ENCODE peak calls at places on chromosomes 6 and 20, in five cellular contexts. B is HCT116, P is stomach, R is suprapubic skin, T is breast epithelium. O is an unnamed sample.

GRCh38 chr6:132931937-132932336 is 117.6 kb downstream of the RPS12 start:
- DNase-seq in B (no peak), P (no peak), R (no peak), T (peak), O (no peak)

GRCh38 chr6:155444120-155444917 is 11.3 kb downstream of the NOX3 start:
- DNase-seq in B (peak), P (no peak), R (no peak), T (no peak), O (no peak)

GRCh38 chr6:161435426-161436065 is 161.7 kb upstream of the AGPAT4 start:
- DNase-seq in B (no peak), P (no peak), R (no peak), T (no peak), O (no peak)

GRCh38 chr20:33685328-33686007 is 717 bp downstream of the E2F1 start:
- DNase-seq in B (no peak), P (no peak), R (no peak), T (no peak), O (peak)

GRCh38 chr6:90269334-90269733 is 27.3 kb downstream of the BACH2 start:
- DNase-seq in B (no peak), P (no peak), R (no peak), T (no peak), O (no peak)

GRCh38 chr6:53792016-53792415 is 2.8 kb upstream of the LRRC1 start:
- DNase-seq in B (no peak), P (no peak), R (no peak), T (no peak), O (no peak)

GRCh38 chr6:134123666-134124208 is 71.3 kb upstream of the SLC2A12 start:
- DNase-seq in B (peak), P (no peak), R (no peak), T (no peak), O (peak)

GRCh38 chr20:22452442-22453011 is 131.8 kb downstream of the FOXA2 start:
- DNase-seq in B (no peak), P (no peak), R (no peak), T (no peak), O (no peak)

GRCh38 chr6:35327349-35328027 is 14.9 kb upstream of the PPARD start:
- DNase-seq in B (peak), P (peak), R (no peak), T (no peak), O (peak)

GRCh38 chr20:16709017-16709416 is 20.8 kb upstream of the SNRPB2 start:
- DNase-seq in B (no peak), P (no peak), R (no peak), T (no peak), O (no peak)

GRCh38 chr6:118877806-118878205 is 16.1 kb upstream of the ASF1A start:
- DNase-seq in B (no peak), P (no peak), R (no peak), T (no peak), O (no peak)

GRCh38 chr20:37905969-37906613 is 3.2 kb downstream of the VSTM2L start:
- DNase-seq in B (no peak), P (no peak), R (no peak), T (no peak), O (peak)

GRCh38 chr6:150900049-150900448 is 34.5 kb downstream of the MTHFD1L start:
- DNase-seq in B (no peak), P (no peak), R (no peak), T (no peak), O (no peak)

GRCh38 chr6:137233561-137234504 is 14.6 kb upstream of the IFNGR1 start:
- DNase-seq in B (no peak), P (no peak), R (no peak), T (no peak), O (no peak)

GRCh38 chr20:40144581-40144980 is 544.5 kb downstream of the MAFB start:
- DNase-seq in B (no peak), P (no peak), R (no peak), T (no peak), O (peak)

GRCh38 chr6:148565931-148566663 is 180.7 kb upstream of the UST start:
- DNase-seq in B (peak), P (peak), R (peak), T (peak), O (no peak)

GRCh38 chr6:148709577-148709976 is 37.3 kb upstream of the UST start:
- DNase-seq in B (no peak), P (no peak), R (no peak), T (no peak), O (no peak)

GRCh38 chr20:47735412-47736400 is 49.6 kb downstream of the SULF2 start:
- DNase-seq in B (no peak), P (peak), R (no peak), T (peak), O (no peak)

GRCh38 chr6:89073014-89073620 is 7.4 kb upstream of the PNRC1 start:
- DNase-seq in B (no peak), P (no peak), R (no peak), T (no peak), O (no peak)

GRCh38 chr6:154414021-154414813 is 57.6 kb upstream of the IPCEF1 start:
- DNase-seq in B (no peak), P (no peak), R (no peak), T (no peak), O (no peak)

GRCh38 chr20:18973499-18974173 is 160.1 kb downstream of the SCP2D1 start:
- DNase-seq in B (no peak), P (no peak), R (peak), T (no peak), O (no peak)

GRCh38 chr6:89081129-89081422 is 525 bp downstream of the PNRC1 start:
- DNase-seq in B (no peak), P (no peak), R (no peak), T (no peak), O (no peak)

GRCh38 chr6:32944265-32944664 is 3.4 kb upstream of the HLA-DMB start:
- DNase-seq in B (no peak), P (peak), R (no peak), T (no peak), O (no peak)

GRCh38 chr20:25223179-25223661 is 24.7 kb upstream of the PYGB start:
- DNase-seq in B (peak), P (peak), R (peak), T (no peak), O (no peak)

GRCh38 chr20:3613821-3614440 is 49.3 kb downstream of the GFRA4 start:
- DNase-seq in B (no peak), P (no peak), R (no peak), T (no peak), O (no peak)

DNA sequence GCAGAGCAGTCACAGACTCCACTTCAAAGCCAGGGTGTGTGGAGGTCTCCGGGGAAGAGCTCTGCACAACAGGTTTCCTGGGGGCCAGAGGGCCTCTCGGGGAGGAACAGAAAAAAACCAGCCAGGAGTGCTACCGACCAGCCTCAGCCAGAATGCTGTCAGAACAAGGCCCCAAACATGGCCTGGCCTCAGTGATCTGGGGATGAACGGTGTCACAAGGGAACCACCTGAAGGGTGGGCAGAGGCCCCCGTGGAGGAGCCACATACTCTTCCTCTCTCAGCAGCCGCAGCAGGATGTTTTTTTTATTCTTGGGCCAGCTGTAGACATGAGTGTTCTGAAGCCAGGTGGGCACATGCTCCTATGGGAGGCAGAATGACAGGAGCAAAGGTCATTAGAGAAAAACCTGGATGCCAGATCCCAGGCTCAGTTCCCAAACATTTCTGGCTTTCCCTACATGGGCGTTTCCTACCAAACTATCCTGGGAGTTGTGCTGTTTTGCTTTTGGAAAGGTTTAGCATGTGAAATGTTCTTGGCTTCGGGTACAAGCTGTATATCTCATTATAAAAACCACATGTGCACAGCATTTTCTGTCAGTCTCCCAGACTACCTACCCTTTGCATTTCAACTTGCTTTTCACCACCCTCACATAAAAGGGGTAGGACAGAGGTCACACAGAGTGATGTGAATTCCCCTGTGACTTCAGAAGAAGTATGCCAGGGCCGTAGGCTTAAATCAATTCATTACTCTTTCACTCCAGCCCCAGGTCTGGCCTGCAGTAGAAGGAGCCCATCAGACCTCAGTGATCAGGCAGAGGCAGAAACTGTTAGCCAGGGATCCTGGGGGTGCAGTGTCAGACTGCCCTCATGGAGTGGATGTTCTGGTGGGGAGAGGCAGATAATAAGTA is 46.2 kb downstream of the TRAF3IP2 start:
- DNase-seq in B (no peak), P (no peak), R (no peak), T (no peak), O (no peak)
- TF ChIP-seq POLR2AphosphoS5 in B (no peak), P (no peak), R (no peak), T (no peak), O (no peak)

GRCh38 chr20:6689339-6689973 is 78.0 kb upstream of the BMP2 start:
- DNase-seq in B (no peak), P (no peak), R (no peak), T (no peak), O (no peak)

GRCh38 chr20:6686171-6686570 is 81.3 kb upstream of the BMP2 start:
- DNase-seq in B (no peak), P (no peak), R (no peak), T (no peak), O (no peak)

GRCh38 chr20:6680854-6681253 is 86.6 kb upstream of the BMP2 start:
- DNase-seq in B (no peak), P (peak), R (no peak), T (no peak), O (no peak)

GRCh38 chr20:6683346-6683977 is 84.0 kb upstream of the BMP2 start:
- DNase-seq in B (no peak), P (no peak), R (no peak), T (no peak), O (no peak)

GRCh38 chr20:6685181-6685582 is 82.3 kb upstream of the BMP2 start:
- DNase-seq in B (peak), P (no peak), R (no peak), T (no peak), O (no peak)
- TF ChIP-seq POLR2AphosphoS5 in B (no peak), P (no peak), R (no peak), T (no peak), O (no peak)

GRCh38 chr6:42781811-42782688 is at the start of gene BICRAL:
- DNase-seq in B (peak), P (peak), R (no peak), T (peak), O (peak)

GRCh38 chr6:42783177-42783875 is 1.5 kb downstream of the BICRAL start:
- DNase-seq in B (no peak), P (peak), R (peak), T (peak), O (peak)

GRCh38 chr6:42783876-42784738 is 2.3 kb downstream of the BICRAL start:
- DNase-seq in B (no peak), P (no peak), R (no peak), T (no peak), O (no peak)

GRCh38 chr6:42781546-42781810 is 374 bp upstream of the BICRAL start:
- DNase-seq in B (no peak), P (no peak), R (no peak), T (no peak), O (peak)

GRCh38 chr6:42782689-42783176 is 881 bp downstream of the BICRAL start:
- DNase-seq in B (peak), P (peak), R (peak), T (peak), O (peak)
- TF ChIP-seq POLR2AphosphoS5 in B (peak), P (peak), R (peak), T (peak), O (peak)

GRCh38 chr20:496126-496696 is 33.9 kb upstream of the TBC1D20 start:
- DNase-seq in B (no peak), P (peak), R (no peak), T (no peak), O (no peak)
- TF ChIP-seq POLR2AphosphoS5 in B (no peak), P (peak), R (no peak), T (no peak), O (no peak)

DNA sequence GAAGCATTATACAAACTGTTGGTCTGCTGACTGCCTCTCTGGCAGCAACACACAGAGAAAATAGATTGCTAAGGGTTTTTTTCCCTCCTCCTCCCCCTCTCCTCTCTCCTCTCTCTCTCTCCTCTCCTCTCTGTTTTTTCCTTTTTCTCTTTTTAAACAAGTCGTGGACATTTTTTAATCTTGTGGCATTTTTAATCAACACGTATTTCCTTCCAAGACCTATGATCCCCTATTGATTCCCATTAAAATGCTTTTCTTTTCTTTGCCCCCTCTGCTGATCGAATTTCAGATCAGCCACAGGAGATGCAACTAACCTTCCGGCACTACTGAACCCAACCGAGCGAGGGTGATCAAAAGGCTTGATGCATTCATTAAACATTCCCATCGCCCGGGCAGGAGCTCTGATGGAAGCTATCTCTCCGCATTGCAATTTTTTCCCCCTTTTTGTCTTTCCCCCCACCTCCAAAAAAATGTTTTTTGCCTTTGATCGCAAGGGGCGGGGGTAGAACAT is 90.7 kb upstream of the ARID1B start:
- DNase-seq in B (no peak), P (peak), R (no peak), T (peak), O (peak)
- TF ChIP-seq POLR2AphosphoS5 in B (no peak), P (no peak), R (no peak), T (no peak), O (no peak)

GRCh38 chr6:710601-711571 is 17.9 kb upstream of the EXOC2 start:
- DNase-seq in B (no peak), P (peak), R (no peak), T (peak), O (peak)
- TF ChIP-seq POLR2AphosphoS5 in B (no peak), P (peak), R (no peak), T (no peak), O (no peak)

DNA sequence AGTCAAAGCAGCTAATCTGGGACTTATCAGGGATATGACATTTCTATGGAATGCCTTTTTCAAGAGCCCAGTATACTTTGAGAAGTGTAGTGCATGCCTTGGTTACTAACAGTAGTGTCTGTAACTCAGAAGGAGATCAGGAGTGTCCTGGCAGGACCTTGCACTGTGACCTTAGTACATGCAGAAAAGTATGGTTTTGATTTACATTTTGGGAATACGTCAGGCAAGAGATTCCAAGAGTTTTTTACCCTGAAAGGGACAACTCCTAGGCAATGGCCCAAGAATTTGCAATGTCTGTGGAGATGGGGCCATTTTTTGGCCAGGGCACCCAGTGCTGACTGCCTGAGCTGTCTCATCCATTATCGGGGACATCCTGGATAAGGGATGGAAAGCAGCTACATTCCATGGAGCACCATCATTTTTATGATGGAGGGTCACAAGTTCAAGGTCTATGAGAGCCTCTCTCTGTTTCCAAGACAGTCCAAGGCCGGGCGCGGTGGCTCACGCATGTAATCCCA is 80.2 kb downstream of the FAM50B start:
- DNase-seq in B (no peak), P (no peak), R (no peak), T (no peak), O (no peak)
- TF ChIP-seq POLR2AphosphoS5 in B (no peak), P (no peak), R (no peak), T (no peak), O (peak)

O was measured in SK-N-SH.